ENCODE peak calls at places on chromosomes 5 and 9, in five cellular contexts. A, K, Y, Z and V are unnamed samples.

GRCh38 chr5:147844846-147845245 is 13.4 kb upstream of the SPINK1 start:
- DNase-seq in A (no peak), K (no peak), Y (no peak), Z (no peak), V (no peak)

GRCh38 chr9:108271236-108271635 is 584.5 kb downstream of the ACTL7B start:
- DNase-seq in A (no peak), K (peak; percentile 40), Y (no peak), Z (no peak), V (no peak)

GRCh38 chr9:130139251-130139650 is 33.0 kb upstream of the NCS1 start:
- DNase-seq in A (no peak), K (no peak), Y (peak; percentile 59), Z (no peak), V (no peak)

GRCh38 chr9:112819635-112820496 is 69.3 kb downstream of the SNX30 start:
- DNase-seq in A (peak; percentile 75), K (peak; percentile 46), Y (peak; percentile 40), Z (peak; percentile 33), V (no peak)

GRCh38 chr5:59759600-59760357 is 133.7 kb downstream of the PDE4D start:
- DNase-seq in A (peak; percentile 83), K (no peak), Y (no peak), Z (no peak), V (no peak)

GRCh38 chr5:72064801-72065570 is 42.3 kb upstream of the MAP1B start:
- DNase-seq in A (no peak), K (peak; percentile 47), Y (no peak), Z (no peak), V (no peak)

GRCh38 chr5:172953776-172954189 is 5.4 kb upstream of the RPL26L1 start:
- DNase-seq in A (peak; percentile 55), K (no peak), Y (peak; percentile 67), Z (no peak), V (no peak)

GRCh38 chr5:38023799-38024198 is 184.0 kb upstream of the GDNF start:
- DNase-seq in A (peak; percentile 6), K (no peak), Y (no peak), Z (no peak), V (no peak)

GRCh38 chr9:112048924-112049785 is 125.9 kb downstream of the SUSD1 start:
- DNase-seq in A (no peak), K (no peak), Y (no peak), Z (no peak), V (no peak)

GRCh38 chr9:13386935-13387667 is 107.6 kb upstream of the MPDZ start:
- DNase-seq in A (peak; percentile 88), K (no peak), Y (no peak), Z (no peak), V (no peak)

GRCh38 chr9:33161011-33161588 is 6.0 kb downstream of the B4GALT1 start:
- DNase-seq in A (peak; percentile 98), K (no peak), Y (peak; percentile 87), Z (peak; percentile 40), V (no peak)

GRCh38 chr5:115170128-115170923 is 618 bp upstream of the TRIM36 start:
- DNase-seq in A (peak; percentile 38), K (no peak), Y (peak; percentile 44), Z (no peak), V (peak; percentile 85)

GRCh38 chr9:116115731-116116353 is 37.7 kb upstream of the PAPPA start:
- DNase-seq in A (no peak), K (no peak), Y (peak; percentile 77), Z (no peak), V (no peak)

GRCh38 chr9:135591491-135592330 is 30.2 kb downstream of the PAEP start:
- DNase-seq in A (no peak), K (peak; percentile 14), Y (no peak), Z (no peak), V (peak; percentile 28)

GRCh38 chr9:136385015-136385414 is 11.5 kb upstream of the CARD9 start:
- DNase-seq in A (no peak), K (no peak), Y (no peak), Z (no peak), V (no peak)

GRCh38 chr5:59485629-59486439 is 407.7 kb downstream of the PDE4D start:
- DNase-seq in A (peak; percentile 63), K (no peak), Y (peak; percentile 79), Z (no peak), V (no peak)

GRCh38 chr5:37552770-37553719 is 173.9 kb downstream of the WDR70 start:
- DNase-seq in A (peak; percentile 90), K (no peak), Y (no peak), Z (no peak), V (no peak)

GRCh38 chr5:103394676-103395075 is 136.1 kb downstream of the MACIR start:
- DNase-seq in A (peak; percentile 37), K (no peak), Y (no peak), Z (no peak), V (no peak)

GRCh38 chr9:111842313-111842712 is 47.6 kb upstream of the SHOC1 start:
- DNase-seq in A (peak; percentile 41), K (no peak), Y (no peak), Z (no peak), V (no peak)

DNA sequence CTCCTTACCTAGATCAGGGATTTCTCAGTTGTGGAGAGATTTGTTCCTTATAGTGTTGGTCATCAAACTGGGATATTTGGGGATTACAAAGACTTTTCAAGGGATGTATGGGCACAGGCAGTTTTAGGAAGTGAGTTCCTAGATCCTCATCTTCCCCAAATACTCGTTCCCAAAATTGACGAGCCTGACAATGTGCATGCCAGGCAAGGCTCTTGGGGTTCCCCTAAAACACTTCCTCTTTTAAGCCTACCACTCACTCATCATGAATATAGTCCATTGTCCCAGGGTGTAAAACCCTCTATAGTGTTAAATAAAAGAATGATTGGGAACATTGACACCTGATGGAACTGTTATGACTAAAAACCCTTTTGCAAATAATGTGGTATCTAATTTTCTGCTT is 26.4 kb downstream of the PDCD1LG2 start:
- DNase-seq in A (no peak), K (no peak), Y (no peak), Z (no peak), V (no peak)
- H2BK12ac ChIP-seq in A (no peak overlapping the region), K (no peak overlapping the region), Y (no peak overlapping the region), Z (no peak overlapping the region), V (no peak overlapping the region)

GRCh38 chr5:134247411-134247810 is 21.5 kb upstream of the PPP2CA start:
- DNase-seq in A (peak; percentile 89), K (no peak), Y (peak; percentile 82), Z (no peak), V (no peak)
- H2BK12ac ChIP-seq in A (no peak overlapping the region), K (no peak overlapping the region), Y (no peak overlapping the region), Z (no peak overlapping the region), V (no peak overlapping the region)

DNA sequence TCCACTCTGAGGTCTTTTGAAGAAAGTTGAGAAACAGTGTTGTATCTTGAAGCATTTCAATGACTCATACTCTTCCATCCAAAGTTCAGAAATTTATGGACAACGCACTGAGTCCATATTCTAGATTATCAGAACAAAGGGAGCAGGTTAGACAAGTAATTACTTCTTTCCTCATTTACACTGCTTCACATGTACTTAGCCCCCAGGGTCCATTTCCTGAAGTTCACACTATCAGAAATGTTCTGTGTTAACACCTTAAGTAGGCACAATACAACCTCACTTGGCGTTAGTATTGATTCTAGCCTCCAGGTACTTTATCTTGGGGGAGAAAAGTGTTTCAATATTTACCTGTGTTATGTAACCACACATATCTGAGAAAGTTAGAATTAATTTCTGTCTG is 487.9 kb upstream of the DMAC1 start:
- DNase-seq in A (no peak), K (no peak), Y (no peak), Z (no peak), V (no peak)
- H2BK12ac ChIP-seq in A (no peak overlapping the region), K (no peak overlapping the region), Y (no peak overlapping the region), Z (no peak overlapping the region), V (no peak overlapping the region)

DNA sequence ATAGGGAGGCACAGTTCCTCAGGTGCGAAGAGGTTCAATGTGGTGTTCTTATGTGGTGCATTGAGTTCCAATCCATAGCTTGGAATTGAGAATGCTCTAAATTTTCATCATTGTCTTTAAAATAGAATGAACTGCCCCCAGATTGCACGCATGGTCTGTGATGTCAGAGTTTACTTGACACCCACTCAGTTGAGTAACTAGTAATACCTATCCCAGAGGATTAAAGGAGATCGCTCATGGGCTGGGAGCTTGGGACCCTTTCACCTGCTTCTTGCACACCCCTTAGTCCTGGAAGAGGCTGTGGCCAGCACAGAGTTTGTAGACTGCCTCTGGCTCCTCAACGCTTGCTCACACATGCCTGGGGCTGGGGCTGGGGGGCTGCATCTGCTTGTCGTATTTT is 95.1 kb upstream of the OTULINL start:
- DNase-seq in A (no peak), K (no peak), Y (no peak), Z (no peak), V (no peak)
- H2BK12ac ChIP-seq in A (no peak overlapping the region), K (no peak overlapping the region), Y (no peak overlapping the region), Z (no peak overlapping the region), V (no peak overlapping the region)

GRCh38 chr5:65811004-65811403 is 89.0 kb downstream of the NLN start:
- DNase-seq in A (no peak), K (no peak), Y (no peak), Z (no peak), V (no peak)

GRCh38 chr5:65808261-65808741 is 86.3 kb downstream of the NLN start:
- DNase-seq in A (no peak), K (no peak), Y (no peak), Z (no peak), V (no peak)

GRCh38 chr5:65808818-65809217 is 86.8 kb downstream of the NLN start:
- DNase-seq in A (peak; percentile 56), K (no peak), Y (no peak), Z (no peak), V (no peak)

GRCh38 chr5:65811895-65812294 is 89.9 kb downstream of the NLN start:
- DNase-seq in A (peak; percentile 60), K (no peak), Y (no peak), Z (no peak), V (no peak)

DNA sequence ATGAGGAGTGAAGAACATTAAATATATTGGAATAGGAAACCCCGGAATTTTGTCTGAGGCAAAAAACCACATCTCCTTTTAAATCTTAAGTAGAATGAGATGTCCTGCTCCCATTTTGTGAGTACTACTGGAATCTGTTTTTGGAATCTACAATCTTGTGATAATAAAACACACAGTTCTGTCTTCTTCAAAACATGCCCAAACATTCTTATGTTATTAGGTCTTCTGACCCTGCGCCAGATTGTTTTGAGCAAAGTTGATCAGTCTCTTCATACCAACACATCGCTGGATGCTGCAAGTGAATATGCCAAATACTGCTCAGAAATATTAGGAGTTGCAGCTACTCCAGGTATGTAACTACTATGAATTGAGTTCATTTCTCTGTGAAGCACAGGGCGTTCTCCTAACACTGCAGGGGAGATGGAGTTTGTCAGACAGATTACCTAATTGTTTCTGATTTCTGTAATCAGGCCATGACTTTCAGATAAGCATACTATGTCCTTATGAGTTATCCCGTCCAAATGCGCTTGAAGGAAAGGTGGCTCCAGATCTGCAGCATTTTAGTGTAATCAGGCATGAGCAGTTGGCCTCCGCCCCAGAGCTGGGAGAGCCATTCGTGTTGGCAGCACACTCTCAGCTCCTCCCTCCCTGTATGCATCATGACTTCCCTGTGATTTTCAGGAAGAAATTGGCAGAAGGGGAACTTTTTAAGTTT is 88.0 kb downstream of the NLN start:
- DNase-seq in A (no peak), K (no peak), Y (peak; percentile 94), Z (no peak), V (no peak)
- H2BK12ac ChIP-seq in A (no peak overlapping the region), K (no peak overlapping the region), Y (no peak overlapping the region), Z (no peak overlapping the region), V (no peak overlapping the region)